ENCODE peak calls at places on chromosomes 2 and 18, in five cellular contexts. W is A549, G is heart left ventricle, K is BJ, U is PC-3. E is an unnamed sample.

GRCh38 chr18:32298289-32298688 is 108.5 kb downstream of the MEP1B start:
- DNase-seq in U (no peak), G (no peak), K (no peak), W (no peak), E (no peak)

GRCh38 chr18:54883816-54884604 is 55.7 kb downstream of the RAB27B start:
- DNase-seq in W (no peak), K (no peak), G (no peak), U (no peak), E (no peak)

GRCh38 chr18:43563780-43564179 is 286.5 kb upstream of the SYT4 start:
- DNase-seq in G (no peak), K (no peak), U (peak), W (peak), E (peak)

GRCh38 chr2:64362562-64363026 is 91.4 kb upstream of the LGALSL start:
- DNase-seq in K (no peak), U (peak), W (no peak), G (no peak), E (no peak)

GRCh38 chr2:26980971-26981370 is 10.5 kb downstream of the MAPRE3 start:
- DNase-seq in W (no peak), U (no peak), K (no peak), G (no peak), E (no peak)

GRCh38 chr2:11560806-11561205 is 27.0 kb downstream of the GREB1 start:
- DNase-seq in W (no peak), U (no peak), G (no peak), K (no peak), E (no peak)

GRCh38 chr2:100563407-100564247 is 834 bp downstream of the PDCL3 start:
- DNase-seq in U (no peak), G (no peak), K (no peak), W (no peak), E (no peak)

GRCh38 chr2:232894746-232895145 is 24.7 kb downstream of the SNORC start:
- DNase-seq in W (no peak), K (no peak), U (no peak), G (no peak), E (no peak)

GRCh38 chr2:182763311-182763912 is 47.4 kb downstream of the DNAJC10 start:
- DNase-seq in K (no peak), W (peak), U (peak), G (no peak), E (peak)

GRCh38 chr2:207284556-207285450 is 119.1 kb upstream of the KLF7 start:
- DNase-seq in W (no peak), K (peak), U (peak), G (no peak), E (no peak)

GRCh38 chr2:12819098-12819465 is 102.3 kb downstream of the TRIB2 start:
- DNase-seq in G (peak), U (peak), W (no peak), K (peak), E (peak)

GRCh38 chr2:46460241-46460921 is 19.0 kb upstream of the TMEM247 start:
- DNase-seq in G (peak), W (no peak), U (no peak), K (no peak), E (no peak)

GRCh38 chr2:65846984-65847383 is 414.6 kb upstream of the SPRED2 start:
- DNase-seq in U (no peak), W (no peak), K (no peak), G (no peak), E (no peak)

GRCh38 chr2:172082944-172083718 is 2.2 kb upstream of the DLX1 start:
- DNase-seq in W (no peak), U (no peak), K (no peak), G (no peak), E (peak)

GRCh38 chr2:15954761-15955160 is 14.4 kb downstream of the MYCN start:
- DNase-seq in K (no peak), U (no peak), G (no peak), W (no peak), E (no peak)

GRCh38 chr18:48930926-48931325 is 19.8 kb downstream of the SMAD7 start:
- DNase-seq in G (no peak), U (no peak), K (no peak), W (no peak), E (no peak)

GRCh38 chr2:219441451-219442205 is 7.0 kb downstream of the SPEG start:
- DNase-seq in G (peak), K (no peak), U (peak), W (peak), E (peak)

GRCh38 chr2:23123686-23124085 is 261.3 kb upstream of the KLHL29 start:
- DNase-seq in K (no peak), G (no peak), W (no peak), U (no peak), E (no peak)

GRCh38 chr2:195737531-195738162 is 80.6 kb downstream of the SLC39A10 start:
- DNase-seq in G (no peak), W (no peak), K (no peak), U (peak), E (peak)

GRCh38 chr18:58870130-58870529 is 5.5 kb downstream of the ZNF532 start:
- DNase-seq in K (no peak), W (no peak), U (no peak), G (no peak), E (no peak)

GRCh38 chr2:169641464-169641863 is 52.7 kb downstream of the CFAP210 start:
- DNase-seq in G (no peak), U (no peak), W (no peak), K (no peak), E (no peak)

GRCh38 chr18:2304378-2305175 is 266.7 kb downstream of the METTL4 start:
- DNase-seq in W (peak), K (no peak), G (no peak), U (peak), E (no peak)

GRCh38 chr2:104890092-104890393 is 36.1 kb downstream of the POU3F3 start:
- DNase-seq in K (no peak), W (no peak), G (no peak), U (no peak), E (no peak)

GRCh38 chr2:206084468-206084869 is 1.5 kb downstream of the INO80D start:
- DNase-seq in U (peak), K (peak), W (peak), G (peak), E (peak)

GRCh38 chr18:74489631-74490030 is 6.5 kb upstream of the CNDP2 start:
- DNase-seq in W (no peak), U (no peak), K (no peak), G (no peak), E (peak)

GRCh38 chr2:62505649-62506420 is at the start of gene TMEM17:
- DNase-seq in K (peak), W (peak), U (peak), G (peak), E (peak)

GRCh38 chr18:6626457-6626856 is 103.1 kb upstream of the ARHGAP28 start:
- DNase-seq in G (no peak), U (no peak), K (no peak), W (no peak), E (no peak)

GRCh38 chr2:219448099-219448775 is 13.6 kb downstream of the SPEG start:
- DNase-seq in G (no peak), K (no peak), U (no peak), W (no peak), E (no peak)

GRCh38 chr2:230864122-230864604 is 579 bp upstream of the ITM2C start:
- DNase-seq in W (no peak), G (no peak), U (no peak), K (no peak), E (no peak)

GRCh38 chr2:100241236-100241635 is 81.1 kb downstream of the LONRF2 start:
- DNase-seq in K (no peak), U (no peak), W (no peak), G (no peak), E (no peak)

GRCh38 chr18:13159579-13159978 is 59.0 kb upstream of the LDLRAD4 start:
- DNase-seq in K (no peak), G (no peak), U (peak), W (peak), E (peak)

GRCh38 chr2:85383850-85384249 is 26.3 kb downstream of the CAPG start:
- DNase-seq in K (no peak), U (no peak), W (no peak), G (no peak), E (no peak)

GRCh38 chr2:118845005-118845842 is 2.2 kb downstream of the EN1 start:
- DNase-seq in U (no peak), K (no peak), G (no peak), W (no peak), E (no peak)
- TF ChIP-seq CTCF in U (no peak), K (no peak), G (no peak), W (no peak), E (no peak)

DNA sequence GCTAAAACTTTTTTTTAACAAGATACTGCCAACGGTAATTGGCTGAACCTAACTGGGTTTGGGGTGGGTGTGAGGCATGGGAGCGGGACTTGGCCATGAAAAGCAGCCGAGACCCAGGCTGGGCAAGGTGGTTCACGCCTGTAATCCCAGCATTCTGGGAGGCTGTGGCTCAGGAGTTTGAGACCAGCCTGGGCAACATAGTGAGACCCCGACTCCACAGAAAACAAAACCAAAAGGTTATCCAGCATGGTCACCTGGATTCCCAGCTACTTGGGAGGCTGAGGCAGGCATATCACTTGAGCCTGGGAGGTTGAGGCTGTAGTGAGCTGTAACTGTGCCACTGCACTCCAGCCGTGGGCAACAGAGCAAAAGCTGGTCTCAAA is 11.0 kb upstream of the SEMA4C start:
- DNase-seq in K (no peak), U (no peak), W (no peak), G (no peak), E (no peak)
- H3K4me3 ChIP-seq in K (no peak), U (no peak), W (no peak), G (no peak), E (no peak)

GRCh38 chr2:102520009-102520408 is 47.0 kb downstream of the SLC9A4 start:
- DNase-seq in U (peak), W (peak), K (no peak), G (no peak), E (peak)
- TF ChIP-seq CTCF in U (peak), W (peak), K (peak), G (peak), E (peak)

DNA sequence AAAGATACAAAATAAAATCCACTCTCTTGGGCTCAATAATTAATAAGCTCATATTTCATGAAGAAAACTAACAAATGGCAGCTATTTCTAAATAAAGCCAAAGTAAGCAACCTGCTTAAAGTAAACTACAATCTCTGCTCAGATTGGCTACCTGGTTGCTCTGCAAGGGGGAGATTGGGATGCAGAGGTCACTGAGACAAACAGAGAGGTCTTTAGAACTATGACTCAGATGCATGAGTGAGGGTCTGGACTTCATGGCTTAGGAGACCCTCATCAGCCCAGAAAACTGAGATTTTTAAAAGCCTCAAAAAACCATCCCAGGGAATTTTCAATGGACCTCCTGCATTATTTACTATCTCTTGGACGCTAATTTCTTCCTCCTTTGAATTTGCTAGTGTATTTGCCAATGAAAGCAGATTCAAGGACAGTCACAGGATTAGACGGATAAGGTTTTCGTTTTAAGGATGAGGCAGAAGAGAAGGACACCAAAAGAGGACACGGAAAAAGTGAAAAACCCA is 17.4 kb downstream of the CYTIP start:
- DNase-seq in W (no peak), K (no peak), G (no peak), U (no peak), E (no peak)
- H3K4me3 ChIP-seq in W (no peak), K (no peak), G (no peak), U (no peak), E (no peak)

DNA sequence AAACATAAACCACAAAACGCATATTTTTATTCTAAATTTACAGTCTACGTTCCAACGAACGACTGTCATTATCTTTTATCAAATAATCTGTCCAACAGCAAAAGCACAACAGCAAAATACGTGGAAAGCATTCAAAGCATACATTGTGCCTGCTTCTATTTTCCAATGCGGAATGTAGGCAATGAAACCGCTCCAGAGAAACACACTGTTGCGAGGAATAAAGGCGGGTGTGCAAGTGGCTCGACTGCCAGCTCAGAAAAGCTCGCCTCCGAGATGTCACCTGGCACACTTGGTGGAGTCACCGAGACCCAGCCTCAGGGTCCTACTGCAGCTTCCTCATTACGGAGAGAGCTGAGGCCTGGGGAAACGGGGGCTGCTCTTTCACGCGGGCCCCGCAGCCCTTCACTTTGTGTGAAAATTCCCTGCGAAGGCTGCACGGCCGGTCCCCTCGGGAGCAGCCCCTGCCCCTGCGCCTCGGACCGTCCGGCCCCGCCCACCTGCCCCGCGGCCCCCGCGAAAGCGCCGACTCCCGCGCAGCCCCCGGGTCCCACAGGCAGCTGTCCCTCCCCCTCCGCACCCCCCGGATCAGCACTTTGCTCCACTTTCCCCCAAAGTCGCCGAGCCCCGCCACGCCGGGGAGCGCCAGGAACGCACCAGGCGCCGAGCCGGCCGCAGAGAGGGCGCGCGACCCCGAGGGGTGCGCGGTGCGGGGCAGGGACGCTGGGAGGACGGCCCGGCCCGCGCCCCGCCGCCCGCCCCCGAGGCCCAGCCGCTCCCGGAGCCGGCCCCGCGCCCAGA is 680 bp downstream of the MGAT4A start:
- DNase-seq in U (peak), G (peak), W (peak), K (no peak), E (peak)
- TF ChIP-seq CTCF in U (no peak), G (no peak), W (no peak), K (no peak), E (no peak)

GRCh38 chr2:135844285-135844985 is 7.5 kb upstream of the LCT start:
- DNase-seq in K (no peak), U (peak), G (no peak), W (no peak), E (no peak)

GRCh38 chr2:135843671-135844070 is 6.7 kb upstream of the LCT start:
- DNase-seq in K (no peak), W (no peak), U (peak), G (no peak), E (peak)

GRCh38 chr2:135839713-135840112 is 2.7 kb upstream of the LCT start:
- DNase-seq in W (no peak), G (no peak), U (no peak), K (peak), E (peak)

GRCh38 chr2:135836596-135836995 is 388 bp downstream of the LCT start:
- DNase-seq in W (no peak), U (no peak), K (no peak), G (no peak), E (no peak)

DNA sequence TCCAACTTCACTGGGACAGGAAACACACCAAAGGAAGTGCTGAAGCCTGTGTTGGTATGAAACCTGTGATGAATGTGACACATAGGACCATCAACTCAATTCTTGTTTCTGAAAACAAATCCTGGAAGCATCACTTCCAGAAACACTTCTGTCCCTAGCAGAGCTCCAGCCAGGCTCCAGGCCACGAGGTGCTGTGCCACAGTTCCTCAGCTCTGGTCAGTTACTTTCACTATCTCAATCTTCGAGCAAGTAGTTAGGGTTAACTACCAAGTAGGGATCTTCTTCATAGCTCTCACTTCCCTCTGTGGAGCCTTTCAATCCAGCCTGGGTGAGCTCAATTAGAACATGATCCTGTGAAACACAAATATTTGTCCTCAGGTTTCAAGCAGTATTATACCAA is 3.6 kb upstream of the LCT start:
- DNase-seq in W (no peak), K (no peak), G (no peak), U (no peak), E (peak)
- H3K4me3 ChIP-seq in W (no peak), K (no peak), G (no peak), U (no peak), E (no peak)

GRCh38 chr18:79787527-79788095 is 10.1 kb upstream of the KCNG2 start:
- DNase-seq in U (no peak), G (no peak), W (no peak), K (no peak), E (no peak)

GRCh38 chr18:79786781-79787526 is 10.8 kb upstream of the KCNG2 start:
- DNase-seq in W (no peak), K (peak), U (no peak), G (no peak), E (peak)

GRCh38 chr18:79789901-79790885 is 7.5 kb upstream of the KCNG2 start:
- DNase-seq in U (no peak), K (no peak), G (no peak), W (no peak), E (no peak)

GRCh38 chr18:79789091-79789891 is 8.4 kb upstream of the KCNG2 start:
- DNase-seq in W (no peak), K (no peak), U (no peak), G (no peak), E (no peak)

GRCh38 chr18:79788096-79789085 is 9.3 kb upstream of the KCNG2 start:
- DNase-seq in K (no peak), U (no peak), W (no peak), G (no peak), E (no peak)
- TF ChIP-seq CTCF in K (peak), U (no peak), W (no peak), G (no peak), E (no peak)